ENCODE peak calls at places on chromosomes 5 and 9, in five cellular contexts. V is NCI-H69; M is caudate nucleus; S is CD4-positive, alpha-beta memory T cell; A is CD4-positive, alpha-beta T cell. R is an unnamed sample.

GRCh38 chr5:33433303-33434255 is 7.2 kb upstream of the TARS1 start:
- DNase-seq in V (no peak), A (no peak), M (no peak), S (no peak), R (no peak)

GRCh38 chr9:84928419-84928818 is 258.9 kb downstream of the NTRK2 start:
- DNase-seq in S (no peak), V (no peak), A (no peak), M (no peak), R (no peak)

GRCh38 chr9:76216161-76216649 is 178.0 kb downstream of the RFK start:
- DNase-seq in S (no peak), V (no peak), A (no peak), M (no peak), R (no peak)

GRCh38 chr5:138138949-138139775 is at the start of gene NME5:
- DNase-seq in A (no peak), V (peak; percentile 90), M (peak; percentile 69), S (no peak), R (no peak)

GRCh38 chr9:137924761-137925369 is 47.3 kb downstream of the CACNA1B start:
- DNase-seq in V (peak; percentile 36), S (no peak), M (no peak), A (no peak), R (no peak)

GRCh38 chr5:143479394-143479793 is 75.9 kb upstream of the NR3C1 start:
- DNase-seq in S (no peak), M (no peak), A (no peak), V (no peak), R (no peak)

GRCh38 chr9:18739641-18740318 is 265.8 kb downstream of the ADAMTSL1 start:
- DNase-seq in A (no peak), M (no peak), V (peak; percentile 56), S (no peak), R (no peak)

GRCh38 chr9:76087978-76088377 is 197.5 kb downstream of the PCSK5 start:
- DNase-seq in M (no peak), S (no peak), A (no peak), V (no peak), R (no peak)

GRCh38 chr5:3997670-3998069 is 402.0 kb downstream of the IRX1 start:
- DNase-seq in M (no peak), A (no peak), S (no peak), V (no peak), R (no peak)

GRCh38 chr5:39420482-39421145 is 4.2 kb downstream of the DAB2 start:
- DNase-seq in V (no peak), M (no peak), S (no peak), A (no peak), R (no peak)

GRCh38 chr5:39665328-39665727 is 240.5 kb upstream of the DAB2 start:
- DNase-seq in M (no peak), V (no peak), A (no peak), S (no peak), R (no peak)

GRCh38 chr5:142183561-142183960 is 75.0 kb downstream of the NDFIP1 start:
- DNase-seq in S (no peak), V (no peak), A (no peak), M (no peak), R (no peak)

GRCh38 chr5:366541-367357 is 45.2 kb downstream of the AHRR start:
- DNase-seq in M (no peak), A (no peak), S (no peak), V (no peak), R (peak; percentile 15)

GRCh38 chr9:36878986-36879982 is 154.8 kb downstream of the PAX5 start:
- DNase-seq in M (no peak), V (peak; percentile 55), A (no peak), S (no peak), R (no peak)

GRCh38 chr5:73314395-73315195 is 134.0 kb downstream of the FOXD1 start:
- DNase-seq in A (no peak), V (no peak), S (no peak), M (no peak), R (no peak)

GRCh38 chr5:177601577-177602457 is 1.9 kb downstream of the B4GALT7 start:
- DNase-seq in M (no peak), S (no peak), A (no peak), V (no peak), R (no peak)

GRCh38 chr9:14423816-14424261 is 109.9 kb upstream of the NFIB start:
- DNase-seq in S (no peak), A (no peak), V (no peak), M (no peak), R (no peak)

GRCh38 chr5:172766287-172767104 is 4.5 kb downstream of the DUSP1 start:
- DNase-seq in M (peak; percentile 49), V (peak; percentile 17), A (peak; percentile 53), S (peak; percentile 68), R (no peak)

GRCh38 chr5:132526974-132527564 is 16.3 kb downstream of the IL5 start:
- DNase-seq in S (no peak), V (no peak), M (no peak), A (no peak), R (no peak)

GRCh38 chr9:27398982-27399653 is 102.2 kb upstream of the EQTN start:
- DNase-seq in M (no peak), S (no peak), V (peak; percentile 87), A (no peak), R (no peak)

GRCh38 chr5:53091304-53091703 is 18.3 kb downstream of the MOCS2 start:
- DNase-seq in A (no peak), M (no peak), V (no peak), S (no peak), R (no peak)

GRCh38 chr5:5572010-5572982 is 149.8 kb downstream of the ICE1 start:
- DNase-seq in V (peak; percentile 73), M (no peak), A (no peak), S (no peak), R (no peak)

GRCh38 chr5:71748360-71748759 is 29.3 kb downstream of the CARTPT start:
- DNase-seq in A (no peak), S (no peak), V (peak; percentile 95), M (no peak), R (no peak)

R was measured in activated CD8-positive, alpha-beta T cell treated with anti-CD3 and anti-CD28 coated beads, Interleukin-2, amount 10 ng/mL, durations not matched to agents 7 days and 5 days.